ENCODE peak calls at places on chromosomes 3 and 15, in eight cellular contexts. Z is left lung, B is foreskin fibroblast, M is BJ, W is tibial nerve, X is adrenal gland, Q is thoracic aorta, A is astrocyte. O is an unnamed sample.

GRCh38 chr3:65877160-65877559 is 161.6 kb downstream of the MAGI1 start:
- DNase-seq in Q (no peak), X (no peak), A (no peak), M (no peak), Z (no peak), B (no peak), W (no peak), O (no peak)

GRCh38 chr3:23649502-23649901 is 156.3 kb upstream of the UBE2E1 start:
- DNase-seq in W (no peak), M (no peak), Q (no peak), Z (no peak), B (no peak), A (no peak), X (no peak), O (no peak)

GRCh38 chr15:25742008-25742407 is 121.1 kb downstream of the ATP10A start:
- DNase-seq in Z (no peak), Q (no peak), X (peak; percentile 82), W (no peak), B (no peak), A (no peak), M (no peak), O (no peak)

GRCh38 chr3:128366136-128366535 is 100.6 kb downstream of the DNAJB8 start:
- DNase-seq in A (no peak), Q (no peak), X (peak; percentile 72), M (no peak), B (peak; percentile 24), Z (no peak), W (no peak), O (no peak)

GRCh38 chr3:155946178-155946577 is 75.7 kb downstream of the GMPS start:
- DNase-seq in Z (no peak), B (peak; percentile 79), A (peak; percentile 84), Q (no peak), X (no peak), M (peak; percentile 53), W (peak; percentile 6), O (peak; percentile 59)

GRCh38 chr3:194879126-194879887 is 193.6 kb downstream of the FAM43A start:
- DNase-seq in B (no peak), Z (no peak), M (no peak), Q (no peak), W (no peak), X (no peak), A (no peak), O (no peak)

GRCh38 chr3:171225698-171226097 is 199.2 kb upstream of the SLC2A2 start:
- DNase-seq in X (no peak), Q (no peak), Z (no peak), A (peak; percentile 97), B (peak; percentile 6), W (no peak), M (peak; percentile 2), O (no peak)

GRCh38 chr3:177569193-177569592 is 371.9 kb upstream of the TBL1XR1 start:
- DNase-seq in Z (no peak), X (no peak), A (no peak), Q (no peak), W (no peak), M (no peak), B (no peak), O (no peak)

GRCh38 chr3:62211675-62212429 is 161.5 kb downstream of the FEZF2 start:
- DNase-seq in X (no peak), W (no peak), M (no peak), Z (no peak), A (no peak), B (peak; percentile 10), Q (no peak), O (no peak)

GRCh38 chr3:37112987-37113386 is 61.4 kb downstream of the LRRFIP2 start:
- DNase-seq in X (no peak), A (no peak), Z (no peak), Q (no peak), M (no peak), W (no peak), B (no peak), O (no peak)

GRCh38 chr3:126005951-126006350 is 37.0 kb downstream of the ROPN1B start:
- DNase-seq in Q (no peak), W (no peak), X (no peak), A (peak; percentile 65), B (peak; percentile 62), Z (no peak), M (peak; percentile 51), O (no peak)

GRCh38 chr3:197749315-197749600 is 425 bp upstream of the FYTTD1 start:
- DNase-seq in A (peak; percentile 62), X (no peak), W (peak; percentile 26), M (no peak), Q (peak; percentile 11), Z (no peak), B (peak; percentile 75), O (no peak)

GRCh38 chr15:67700023-67700422 is 125.3 kb upstream of the SKOR1 start:
- DNase-seq in B (peak; percentile 67), X (no peak), M (peak; percentile 15), A (no peak), Z (no peak), Q (no peak), W (no peak), O (no peak)

GRCh38 chr3:147712357-147712756 is 303.2 kb downstream of the ZIC1 start:
- DNase-seq in B (no peak), Z (no peak), A (no peak), Q (no peak), X (no peak), W (no peak), M (no peak), O (no peak)

GRCh38 chr3:141556034-141556433 is 69.2 kb downstream of the RASA2 start:
- DNase-seq in Q (no peak), A (peak; percentile 37), M (no peak), X (no peak), W (no peak), B (no peak), Z (no peak), O (no peak)

GRCh38 chr15:36579792-36580431 is 486 bp downstream of the CDIN1 start:
- DNase-seq in A (no peak), Z (no peak), W (peak; percentile 6), M (no peak), X (no peak), B (peak; percentile 54), Q (no peak), O (no peak)

GRCh38 chr15:57703387-57703786 is 3.1 kb upstream of the POLR2M start:
- DNase-seq in B (no peak), X (no peak), M (no peak), Q (no peak), Z (no peak), W (no peak), A (peak; percentile 48), O (no peak)

GRCh38 chr3:184563941-184564684 is 2.5 kb downstream of the EPHB3 start:
- DNase-seq in W (no peak), X (no peak), A (no peak), Q (no peak), B (no peak), M (no peak), Z (no peak), O (no peak)
- H3K4me3 ChIP-seq in W (peak overlapping the region; percentile 1), X (no peak overlapping the region), A (no peak overlapping the region), Q (no peak overlapping the region), B (peak overlapping the region; percentile 81), M (peak overlapping the region; percentile 71), Z (no peak overlapping the region), O (no peak overlapping the region)

DNA sequence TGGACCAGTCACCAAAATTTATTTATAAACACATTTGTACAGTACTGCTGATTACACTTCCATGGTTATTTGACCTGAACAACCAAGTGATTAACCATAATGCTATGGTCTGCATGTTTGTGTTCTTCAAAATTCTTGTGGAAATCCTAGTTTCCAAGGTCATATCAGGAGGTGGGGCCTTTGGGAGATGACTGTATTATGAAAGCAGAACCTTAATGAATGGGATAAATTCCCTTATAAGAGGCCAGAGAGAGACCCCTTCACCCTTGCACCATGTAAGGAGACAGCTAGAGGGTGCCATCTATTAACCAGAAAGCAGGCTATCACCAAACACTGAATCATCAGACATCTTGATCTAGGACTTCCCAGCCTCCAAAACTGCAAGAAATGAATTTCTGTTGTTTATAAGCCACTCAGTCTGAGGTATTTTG is 1.9 kb downstream of the SCAPER start:
- DNase-seq in A (peak; percentile 53), Z (no peak), B (peak; percentile 52), M (peak; percentile 7), Q (no peak), W (no peak), X (no peak), O (no peak)
- TF ChIP-seq CTCF in A (no peak), Z (no peak), B (peak; percentile 12), M (peak; percentile 29), Q (no peak), W (no peak), X (peak; percentile 17), O (peak; percentile 62)

GRCh38 chr15:69979783-69980182 is 117.9 kb downstream of the TLE3 start:
- DNase-seq in Q (no peak), W (no peak), A (no peak), X (no peak), M (no peak), B (no peak), Z (no peak), O (no peak)
- H3K4me3 ChIP-seq in Q (no peak overlapping the region), W (no peak overlapping the region), A (no peak overlapping the region), X (no peak overlapping the region), M (no peak overlapping the region), B (no peak overlapping the region), Z (no peak overlapping the region), O (no peak overlapping the region)

DNA sequence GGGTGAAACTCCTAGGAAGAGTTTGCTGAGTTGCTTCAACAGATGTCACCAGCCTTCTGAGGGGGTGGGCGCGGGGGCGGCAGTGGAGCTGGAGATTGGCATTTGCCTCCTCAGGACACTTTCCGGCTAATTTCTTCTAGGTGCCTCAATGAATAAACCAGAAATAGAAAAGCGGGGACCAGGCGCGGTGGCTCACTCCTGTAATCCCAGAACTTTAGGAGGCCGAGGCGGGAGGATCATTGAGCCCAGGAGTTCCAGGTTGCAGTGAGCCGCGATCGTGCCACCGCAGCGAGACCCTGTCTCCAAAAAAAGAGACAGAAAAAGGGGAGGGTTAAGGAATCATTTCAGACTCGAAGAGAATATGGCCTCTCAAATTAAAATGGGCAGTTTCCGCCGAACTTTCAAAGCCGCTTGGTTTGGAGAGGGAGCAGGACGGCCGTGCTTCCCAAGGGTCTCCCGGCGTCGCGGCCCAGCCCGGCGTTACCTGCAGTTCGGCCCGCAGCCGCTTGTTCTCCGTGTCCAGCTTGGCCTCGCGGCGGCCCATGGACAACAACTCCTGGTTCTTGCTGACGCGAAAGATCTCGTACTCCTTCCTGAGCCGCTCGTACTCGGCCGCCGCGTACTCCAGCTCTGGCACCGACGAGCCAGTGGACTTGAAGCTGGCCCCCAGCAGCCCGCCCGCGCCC is 587 bp downstream of the NPHP3 start:
- DNase-seq in M (no peak), Q (peak; percentile 36), A (peak; percentile 65), Z (peak; percentile 78), B (peak; percentile 75), X (peak; percentile 88), W (peak; percentile 37), O (no peak)
- TF ChIP-seq CTCF in M (peak; percentile 36), Q (peak; percentile 53), A (no peak), Z (peak; percentile 64), B (no peak), X (peak; percentile 53), W (peak; percentile 78), O (peak; percentile 28)

DNA sequence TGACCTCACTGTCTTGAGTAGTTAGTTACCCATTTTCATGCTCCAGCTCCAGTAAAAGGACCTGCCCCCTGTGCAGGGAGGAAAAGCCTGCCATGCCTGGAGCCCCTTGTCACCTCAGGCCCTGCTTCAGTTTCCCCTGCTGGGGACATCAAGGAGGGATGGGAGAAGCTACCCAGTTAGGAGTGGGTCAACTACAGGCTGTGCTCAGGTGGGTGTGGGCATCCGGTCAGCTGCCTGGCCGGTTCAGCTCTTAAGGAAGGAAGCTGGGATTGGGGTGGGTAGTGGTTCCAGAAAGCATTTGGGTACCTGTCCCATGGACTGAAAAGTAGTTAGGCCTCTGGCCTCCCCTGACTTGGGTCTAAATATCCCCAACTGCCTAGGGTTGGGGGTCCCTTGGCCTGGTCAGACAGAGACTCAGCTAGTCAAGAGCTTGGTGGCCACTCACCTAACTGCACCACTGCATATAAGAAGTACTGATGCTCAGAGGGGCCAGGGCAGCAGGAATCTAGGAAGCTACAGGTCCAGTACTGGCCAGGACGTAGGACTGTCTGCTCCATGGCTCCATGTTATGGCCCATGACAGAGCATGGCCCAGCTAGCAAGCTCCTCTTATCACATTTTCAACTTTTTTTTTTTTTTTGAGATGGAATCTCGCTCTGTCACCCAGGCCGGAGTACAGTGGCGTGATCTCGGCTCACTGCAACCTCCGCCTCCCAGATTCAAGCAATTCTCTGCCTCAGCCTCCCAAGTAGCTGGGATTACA is 549 bp downstream of the LSMEM2 start:
- DNase-seq in B (no peak), X (no peak), Q (no peak), M (no peak), A (no peak), Z (no peak), W (no peak), O (no peak)
- H3K4me3 ChIP-seq in B (no peak overlapping the region), X (no peak overlapping the region), Q (no peak overlapping the region), M (no peak overlapping the region), A (no peak overlapping the region), Z (no peak overlapping the region), W (no peak overlapping the region), O (no peak overlapping the region)

O was measured in epithelial cell of proximal tubule.